ENCODE peak calls at places on chromosomes 4 and X, in nine cellular contexts. One of them, this sample, is unnamed.

GRCh38 chrX:10158279-10158939 is 1.6 kb downstream of the CLCN4 start:
- DNase-seq in H9: peak
- DNase-seq in adrenal gland: no peak
- DNase-seq in ovary: peak
- DNase-seq in sigmoid colon: no peak
- DNase-seq in dorsolateral prefrontal cortex: peak
- DNase-seq in HL-60: no peak
- DNase-seq in NB4: no peak
- DNase-seq in GM20000: peak
- DNase-seq in this sample: peak

GRCh38 chrX:125651426-125651825 is 331.8 kb downstream of the TEX13C start:
- DNase-seq in H9: no peak
- DNase-seq in adrenal gland: no peak
- DNase-seq in sigmoid colon: no peak
- DNase-seq in dorsolateral prefrontal cortex: no peak
- DNase-seq in HL-60: no peak
- DNase-seq in ovary: no peak
- DNase-seq in NB4: no peak
- DNase-seq in GM20000: no peak
- DNase-seq in this sample: no peak

GRCh38 chr4:112857461-112857860 is 192.0 kb upstream of the ANK2 start:
- DNase-seq in NB4: no peak
- DNase-seq in ovary: no peak
- DNase-seq in adrenal gland: no peak
- DNase-seq in dorsolateral prefrontal cortex: no peak
- DNase-seq in GM20000: no peak
- DNase-seq in sigmoid colon: no peak
- DNase-seq in H9: no peak
- DNase-seq in HL-60: no peak
- DNase-seq in this sample: no peak

GRCh38 chrX:124239324-124239723 is 93.1 kb upstream of the TEX13D start:
- DNase-seq in NB4: no peak
- DNase-seq in GM20000: no peak
- DNase-seq in dorsolateral prefrontal cortex: no peak
- DNase-seq in HL-60: no peak
- DNase-seq in H9: no peak
- DNase-seq in sigmoid colon: no peak
- DNase-seq in ovary: no peak
- DNase-seq in adrenal gland: no peak
- DNase-seq in this sample: no peak

GRCh38 chrX:80266979-80267378 is 153.3 kb upstream of the TENT5D start:
- DNase-seq in HL-60: no peak
- DNase-seq in GM20000: no peak
- DNase-seq in adrenal gland: no peak
- DNase-seq in sigmoid colon: no peak
- DNase-seq in NB4: no peak
- DNase-seq in dorsolateral prefrontal cortex: no peak
- DNase-seq in ovary: no peak
- DNase-seq in H9: no peak
- DNase-seq in this sample: no peak

GRCh38 chr4:11632015-11632414 is 203.3 kb upstream of the HS3ST1 start:
- DNase-seq in dorsolateral prefrontal cortex: no peak
- DNase-seq in ovary: no peak
- DNase-seq in adrenal gland: no peak
- DNase-seq in GM20000: no peak
- DNase-seq in HL-60: no peak
- DNase-seq in H9: no peak
- DNase-seq in NB4: no peak
- DNase-seq in sigmoid colon: no peak
- DNase-seq in this sample: no peak

GRCh38 chrX:97633798-97634197 is 750.1 kb downstream of the RPA4 start:
- DNase-seq in HL-60: no peak
- DNase-seq in sigmoid colon: no peak
- DNase-seq in H9: no peak
- DNase-seq in dorsolateral prefrontal cortex: no peak
- DNase-seq in ovary: no peak
- DNase-seq in adrenal gland: no peak
- DNase-seq in NB4: no peak
- DNase-seq in GM20000: no peak
- DNase-seq in this sample: no peak

GRCh38 chrX:128458888-128459287 is 406.7 kb upstream of the ACTRT1 start:
- DNase-seq in sigmoid colon: no peak
- DNase-seq in ovary: no peak
- DNase-seq in H9: no peak
- DNase-seq in dorsolateral prefrontal cortex: no peak
- DNase-seq in NB4: no peak
- DNase-seq in GM20000: no peak
- DNase-seq in HL-60: no peak
- DNase-seq in adrenal gland: no peak
- DNase-seq in this sample: no peak

GRCh38 chr4:26822546-26822945 is 38.1 kb upstream of the STIM2 start:
- DNase-seq in HL-60: no peak
- DNase-seq in NB4: peak
- DNase-seq in sigmoid colon: no peak
- DNase-seq in H9: no peak
- DNase-seq in adrenal gland: no peak
- DNase-seq in GM20000: peak
- DNase-seq in ovary: no peak
- DNase-seq in dorsolateral prefrontal cortex: no peak
- DNase-seq in this sample: no peak

GRCh38 chrX:150036181-150036580 is 97.9 kb upstream of the EOLA2 start:
- DNase-seq in adrenal gland: peak
- DNase-seq in dorsolateral prefrontal cortex: no peak
- DNase-seq in GM20000: no peak
- DNase-seq in HL-60: no peak
- DNase-seq in ovary: no peak
- DNase-seq in sigmoid colon: no peak
- DNase-seq in H9: no peak
- DNase-seq in NB4: no peak
- DNase-seq in this sample: no peak

GRCh38 chr4:151238477-151238876 is 38.5 kb upstream of the PRSS48 start:
- DNase-seq in dorsolateral prefrontal cortex: no peak
- DNase-seq in sigmoid colon: no peak
- DNase-seq in H9: no peak
- DNase-seq in adrenal gland: no peak
- DNase-seq in ovary: no peak
- DNase-seq in GM20000: no peak
- DNase-seq in NB4: no peak
- DNase-seq in HL-60: no peak
- DNase-seq in this sample: no peak

GRCh38 chrX:69025802-69026301 is 139.4 kb downstream of the PJA1 start:
- DNase-seq in sigmoid colon: no peak
- DNase-seq in adrenal gland: no peak
- DNase-seq in GM20000: no peak
- DNase-seq in H9: no peak
- DNase-seq in dorsolateral prefrontal cortex: no peak
- DNase-seq in HL-60: no peak
- DNase-seq in ovary: no peak
- DNase-seq in NB4: peak
- DNase-seq in this sample: no peak

DNA sequence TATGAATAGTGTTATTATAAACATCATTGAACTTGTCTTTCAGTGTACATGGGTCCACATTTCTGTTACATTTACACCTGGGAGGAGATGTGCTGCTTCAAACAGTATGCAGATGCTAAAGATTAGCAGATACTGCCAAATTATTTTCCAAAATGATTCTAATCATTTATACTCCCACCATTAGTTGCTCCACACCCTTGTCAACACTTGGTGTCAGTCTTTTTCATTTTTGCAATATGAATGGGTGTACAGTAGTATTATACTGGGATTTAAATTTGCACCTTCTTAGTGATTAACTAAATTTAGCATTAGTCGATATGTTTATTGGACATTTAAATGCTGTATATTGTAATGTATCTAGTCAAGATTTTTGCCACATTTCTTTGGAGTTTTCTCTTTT is 131.6 kb upstream of the GRID2 start:
- DNase-seq in ovary: no peak
- DNase-seq in adrenal gland: no peak
- DNase-seq in HL-60: no peak
- DNase-seq in GM20000: no peak
- DNase-seq in H9: no peak
- DNase-seq in NB4: no peak
- DNase-seq in sigmoid colon: no peak
- DNase-seq in dorsolateral prefrontal cortex: no peak
- DNase-seq in this sample: no peak
- TF ChIP-seq CTCF in ovary: no peak
- TF ChIP-seq CTCF in adrenal gland: no peak
- TF ChIP-seq CTCF in HL-60: no peak
- TF ChIP-seq CTCF in GM20000: no peak
- TF ChIP-seq CTCF in H9: no peak
- TF ChIP-seq CTCF in NB4: no peak
- TF ChIP-seq CTCF in sigmoid colon: no peak
- TF ChIP-seq CTCF in dorsolateral prefrontal cortex: no peak
- TF ChIP-seq CTCF in this sample: no peak

GRCh38 chr4:156111706-156112105 is 158.0 kb upstream of the CTSO start:
- DNase-seq in ovary: no peak
- DNase-seq in H9: no peak
- DNase-seq in dorsolateral prefrontal cortex: no peak
- DNase-seq in adrenal gland: no peak
- DNase-seq in HL-60: no peak
- DNase-seq in sigmoid colon: no peak
- DNase-seq in NB4: no peak
- DNase-seq in GM20000: no peak
- DNase-seq in this sample: no peak

GRCh38 chr4:156113138-156113537 is 159.5 kb upstream of the CTSO start:
- DNase-seq in HL-60: no peak
- DNase-seq in ovary: no peak
- DNase-seq in GM20000: no peak
- DNase-seq in NB4: no peak
- DNase-seq in H9: no peak
- DNase-seq in dorsolateral prefrontal cortex: no peak
- DNase-seq in adrenal gland: no peak
- DNase-seq in sigmoid colon: no peak
- DNase-seq in this sample: no peak

DNA sequence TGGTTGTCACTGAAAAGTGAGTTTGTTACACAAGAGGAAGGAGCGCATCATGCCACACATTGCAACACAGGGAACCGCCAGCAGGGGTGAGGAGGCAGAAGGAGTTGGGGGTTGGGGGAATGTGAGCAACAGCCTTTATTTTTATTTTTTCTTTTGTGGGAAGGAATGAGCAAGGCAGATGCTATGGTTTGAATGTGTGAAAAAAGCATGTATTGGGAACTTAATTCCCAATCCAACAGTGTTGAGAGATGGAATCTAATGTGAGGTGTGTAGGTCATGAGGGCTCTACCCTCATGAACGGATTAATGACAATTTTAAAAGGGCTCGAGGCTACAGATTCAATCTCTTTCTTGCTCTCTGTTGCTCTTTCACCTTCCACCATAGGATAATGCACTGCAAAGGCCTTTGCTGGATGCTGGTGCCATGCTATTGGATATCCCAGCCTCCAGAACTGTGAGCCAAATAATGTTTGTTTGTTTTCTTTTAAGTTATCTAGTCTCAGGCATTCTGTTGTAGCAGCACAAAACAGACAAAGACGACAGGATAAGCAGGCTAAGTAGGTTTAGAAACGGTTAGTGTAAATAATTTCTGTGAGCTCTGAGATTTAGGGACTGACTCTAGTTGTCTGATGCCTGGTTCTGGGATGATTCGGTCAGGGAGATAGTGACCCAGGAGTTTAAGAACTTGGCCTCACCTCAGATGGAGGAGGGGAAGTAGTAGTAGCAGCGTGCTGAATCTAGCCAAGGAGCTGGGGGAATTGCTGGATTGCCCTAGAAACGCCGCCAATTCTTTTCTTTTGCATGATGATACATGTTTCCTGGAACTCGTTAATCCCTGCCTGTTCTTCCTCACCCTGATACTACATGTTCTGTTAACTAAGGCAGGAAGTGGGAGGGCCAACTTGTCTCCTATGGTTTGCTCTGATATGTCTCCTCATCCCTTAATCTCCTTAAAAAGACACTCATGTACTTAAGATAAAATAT is 156.6 kb upstream of the CTSO start:
- DNase-seq in adrenal gland: no peak
- DNase-seq in dorsolateral prefrontal cortex: no peak
- DNase-seq in HL-60: peak
- DNase-seq in NB4: peak
- DNase-seq in H9: peak
- DNase-seq in sigmoid colon: peak
- DNase-seq in GM20000: no peak
- DNase-seq in ovary: no peak
- DNase-seq in this sample: no peak
- TF ChIP-seq CTCF in adrenal gland: no peak
- TF ChIP-seq CTCF in dorsolateral prefrontal cortex: no peak
- TF ChIP-seq CTCF in HL-60: no peak
- TF ChIP-seq CTCF in NB4: no peak
- TF ChIP-seq CTCF in H9: peak
- TF ChIP-seq CTCF in sigmoid colon: no peak
- TF ChIP-seq CTCF in GM20000: no peak
- TF ChIP-seq CTCF in ovary: no peak
- TF ChIP-seq CTCF in this sample: no peak

DNA sequence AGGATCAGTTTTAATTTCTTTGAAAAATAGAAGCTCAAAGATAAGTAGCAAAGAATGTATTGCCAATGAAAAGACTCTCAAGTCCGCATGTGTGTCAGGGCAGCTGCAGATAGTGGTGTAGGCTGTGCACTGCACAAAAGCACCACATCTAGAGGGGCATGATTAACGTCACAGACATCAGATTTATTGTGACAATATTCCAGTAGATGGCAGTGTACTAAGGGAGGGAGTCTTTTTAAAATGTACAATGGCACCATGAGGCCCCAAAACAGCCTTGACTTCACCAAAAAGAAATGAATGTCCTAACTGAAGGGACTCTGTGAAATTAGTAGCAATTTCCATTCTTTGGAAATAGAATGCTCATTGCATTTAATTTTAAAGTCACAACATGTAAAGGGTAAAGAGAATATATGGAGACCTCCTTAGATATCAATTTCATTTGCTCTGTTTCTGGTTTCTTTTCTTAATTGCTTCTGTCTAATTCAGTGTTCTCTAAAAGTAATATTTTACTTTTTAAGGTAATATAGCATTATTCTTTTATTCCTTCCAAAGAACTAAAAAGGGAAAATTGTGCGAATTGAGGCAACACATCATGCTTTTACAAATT is 98.4 kb downstream of the ZNF827 start:
- DNase-seq in GM20000: peak
- DNase-seq in H9: no peak
- DNase-seq in dorsolateral prefrontal cortex: no peak
- DNase-seq in sigmoid colon: no peak
- DNase-seq in NB4: peak
- DNase-seq in ovary: no peak
- DNase-seq in adrenal gland: no peak
- DNase-seq in HL-60: peak
- DNase-seq in this sample: no peak
- TF ChIP-seq CTCF in GM20000: peak
- TF ChIP-seq CTCF in H9: peak
- TF ChIP-seq CTCF in dorsolateral prefrontal cortex: peak
- TF ChIP-seq CTCF in sigmoid colon: no peak
- TF ChIP-seq CTCF in NB4: peak
- TF ChIP-seq CTCF in ovary: no peak
- TF ChIP-seq CTCF in adrenal gland: peak
- TF ChIP-seq CTCF in HL-60: no peak
- TF ChIP-seq CTCF in this sample: no peak

DNA sequence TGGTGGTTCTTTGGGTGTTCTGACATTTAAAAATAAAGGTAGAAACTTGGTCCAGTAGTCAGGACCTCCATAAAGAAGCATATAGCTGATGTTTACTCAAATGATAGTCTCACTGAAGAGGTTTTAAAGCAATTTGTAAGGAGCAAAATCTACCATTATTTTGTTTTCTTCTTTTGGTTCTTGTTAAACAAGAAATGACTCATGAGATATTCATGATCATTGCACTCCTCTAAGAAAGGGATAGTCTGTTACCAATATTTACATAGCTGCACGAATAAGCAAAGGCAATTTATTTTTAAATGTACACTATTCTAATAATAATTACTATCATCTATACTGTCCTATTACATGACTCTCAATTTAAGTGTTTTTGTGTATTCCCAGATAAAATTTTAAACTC is 397.9 kb downstream of the FAM47B start:
- DNase-seq in H9: no peak
- DNase-seq in adrenal gland: no peak
- DNase-seq in ovary: no peak
- DNase-seq in sigmoid colon: no peak
- DNase-seq in HL-60: no peak
- DNase-seq in GM20000: no peak
- DNase-seq in dorsolateral prefrontal cortex: no peak
- DNase-seq in NB4: no peak
- DNase-seq in this sample: no peak
- TF ChIP-seq CTCF in H9: no peak
- TF ChIP-seq CTCF in adrenal gland: no peak
- TF ChIP-seq CTCF in ovary: no peak
- TF ChIP-seq CTCF in sigmoid colon: no peak
- TF ChIP-seq CTCF in HL-60: no peak
- TF ChIP-seq CTCF in GM20000: no peak
- TF ChIP-seq CTCF in dorsolateral prefrontal cortex: no peak
- TF ChIP-seq CTCF in NB4: no peak
- TF ChIP-seq CTCF in this sample: no peak